ENCODE peak calls at places on chromosome 7, in five cellular contexts. One of them, this sample, is unnamed.

GRCh38 chr7:111312966-111313365 is 222.0 kb downstream of the LRRN3 start:
- DNase-seq in fibroblast of pulmonary artery: peak
- DNase-seq in upper lobe of right lung: no peak
- DNase-seq in nephron progenitor cell: no peak
- DNase-seq in colonic mucosa: no peak
- DNase-seq in this sample: peak

GRCh38 chr7:84060760-84061261 is 133.8 kb downstream of the SEMA3A start:
- DNase-seq in fibroblast of pulmonary artery: peak
- DNase-seq in upper lobe of right lung: no peak
- DNase-seq in nephron progenitor cell: no peak
- DNase-seq in colonic mucosa: no peak
- DNase-seq in this sample: peak

GRCh38 chr7:347644-348479 is 57.9 kb downstream of the FOXL3 start:
- DNase-seq in fibroblast of pulmonary artery: no peak
- DNase-seq in upper lobe of right lung: no peak
- DNase-seq in nephron progenitor cell: no peak
- DNase-seq in colonic mucosa: no peak
- DNase-seq in this sample: no peak

GRCh38 chr7:85186521-85187241 is at the start of gene SEMA3D:
- DNase-seq in fibroblast of pulmonary artery: peak
- DNase-seq in upper lobe of right lung: peak
- DNase-seq in nephron progenitor cell: peak
- DNase-seq in colonic mucosa: peak
- DNase-seq in this sample: peak

GRCh38 chr7:116665447-116665996 is 6.5 kb upstream of the MET start:
- DNase-seq in fibroblast of pulmonary artery: no peak
- DNase-seq in upper lobe of right lung: no peak
- DNase-seq in nephron progenitor cell: no peak
- DNase-seq in colonic mucosa: no peak
- DNase-seq in this sample: no peak

GRCh38 chr7:25894002-25894901 is 257.7 kb upstream of the NFE2L3 start:
- DNase-seq in fibroblast of pulmonary artery: no peak
- DNase-seq in upper lobe of right lung: no peak
- DNase-seq in nephron progenitor cell: no peak
- DNase-seq in colonic mucosa: peak
- DNase-seq in this sample: peak

GRCh38 chr7:17915796-17916195 is 24.5 kb downstream of the SNX13 start:
- DNase-seq in fibroblast of pulmonary artery: no peak
- DNase-seq in upper lobe of right lung: no peak
- DNase-seq in nephron progenitor cell: no peak
- DNase-seq in colonic mucosa: no peak
- DNase-seq in this sample: no peak

GRCh38 chr7:4037877-4038276 is 644.2 kb upstream of the FOXK1 start:
- DNase-seq in fibroblast of pulmonary artery: no peak
- DNase-seq in upper lobe of right lung: no peak
- DNase-seq in nephron progenitor cell: no peak
- DNase-seq in colonic mucosa: no peak
- DNase-seq in this sample: no peak

GRCh38 chr7:486216-486743 is 33.4 kb downstream of the PDGFA start:
- DNase-seq in fibroblast of pulmonary artery: no peak
- DNase-seq in upper lobe of right lung: peak
- DNase-seq in nephron progenitor cell: no peak
- DNase-seq in colonic mucosa: no peak
- DNase-seq in this sample: peak

GRCh38 chr7:33554046-33554445 is 351.3 kb upstream of the BMPER start:
- DNase-seq in fibroblast of pulmonary artery: peak
- DNase-seq in upper lobe of right lung: no peak
- DNase-seq in nephron progenitor cell: no peak
- DNase-seq in colonic mucosa: no peak
- DNase-seq in this sample: no peak

GRCh38 chr7:2476776-2477446 is 713 bp upstream of the GRIFIN start:
- DNase-seq in fibroblast of pulmonary artery: no peak
- DNase-seq in upper lobe of right lung: peak
- DNase-seq in nephron progenitor cell: no peak
- DNase-seq in colonic mucosa: no peak
- DNase-seq in this sample: no peak

GRCh38 chr7:50953820-50954219 is 171.1 kb upstream of the GRB10 start:
- DNase-seq in fibroblast of pulmonary artery: peak
- DNase-seq in upper lobe of right lung: no peak
- DNase-seq in nephron progenitor cell: no peak
- DNase-seq in colonic mucosa: no peak
- DNase-seq in this sample: peak

GRCh38 chr7:505171-505570 is 14.5 kb downstream of the PDGFA start:
- DNase-seq in fibroblast of pulmonary artery: no peak
- DNase-seq in upper lobe of right lung: peak
- DNase-seq in nephron progenitor cell: no peak
- DNase-seq in colonic mucosa: no peak
- DNase-seq in this sample: no peak

GRCh38 chr7:140646931-140647647 is 6.5 kb upstream of the DENND2A start:
- DNase-seq in fibroblast of pulmonary artery: peak
- DNase-seq in upper lobe of right lung: peak
- DNase-seq in nephron progenitor cell: peak
- DNase-seq in colonic mucosa: peak
- DNase-seq in this sample: no peak

GRCh38 chr7:128271471-128272454 is 30.7 kb downstream of the LEP start:
- DNase-seq in fibroblast of pulmonary artery: no peak
- DNase-seq in upper lobe of right lung: peak
- DNase-seq in nephron progenitor cell: no peak
- DNase-seq in colonic mucosa: no peak
- DNase-seq in this sample: no peak

GRCh38 chr7:101677421-101678137 is 48.5 kb upstream of the MYL10 start:
- DNase-seq in fibroblast of pulmonary artery: no peak
- DNase-seq in upper lobe of right lung: no peak
- DNase-seq in nephron progenitor cell: no peak
- DNase-seq in colonic mucosa: no peak
- DNase-seq in this sample: peak

GRCh38 chr7:151914051-151914450 is 37.1 kb upstream of the PRKAG2 start:
- DNase-seq in fibroblast of pulmonary artery: no peak
- DNase-seq in upper lobe of right lung: no peak
- DNase-seq in nephron progenitor cell: no peak
- DNase-seq in colonic mucosa: no peak
- DNase-seq in this sample: no peak
- TF ChIP-seq CTCF in fibroblast of pulmonary artery: no peak
- TF ChIP-seq CTCF in upper lobe of right lung: no peak
- TF ChIP-seq CTCF in nephron progenitor cell: no peak
- TF ChIP-seq CTCF in colonic mucosa: no peak
- TF ChIP-seq CTCF in this sample: no peak

GRCh38 chr7:104106106-104106505 is 101.7 kb downstream of the ORC5 start:
- DNase-seq in fibroblast of pulmonary artery: peak
- DNase-seq in upper lobe of right lung: no peak
- DNase-seq in nephron progenitor cell: no peak
- DNase-seq in colonic mucosa: no peak
- DNase-seq in this sample: peak
- TF ChIP-seq CTCF in fibroblast of pulmonary artery: peak
- TF ChIP-seq CTCF in upper lobe of right lung: no peak
- TF ChIP-seq CTCF in nephron progenitor cell: no peak
- TF ChIP-seq CTCF in colonic mucosa: no peak
- TF ChIP-seq CTCF in this sample: no peak

DNA sequence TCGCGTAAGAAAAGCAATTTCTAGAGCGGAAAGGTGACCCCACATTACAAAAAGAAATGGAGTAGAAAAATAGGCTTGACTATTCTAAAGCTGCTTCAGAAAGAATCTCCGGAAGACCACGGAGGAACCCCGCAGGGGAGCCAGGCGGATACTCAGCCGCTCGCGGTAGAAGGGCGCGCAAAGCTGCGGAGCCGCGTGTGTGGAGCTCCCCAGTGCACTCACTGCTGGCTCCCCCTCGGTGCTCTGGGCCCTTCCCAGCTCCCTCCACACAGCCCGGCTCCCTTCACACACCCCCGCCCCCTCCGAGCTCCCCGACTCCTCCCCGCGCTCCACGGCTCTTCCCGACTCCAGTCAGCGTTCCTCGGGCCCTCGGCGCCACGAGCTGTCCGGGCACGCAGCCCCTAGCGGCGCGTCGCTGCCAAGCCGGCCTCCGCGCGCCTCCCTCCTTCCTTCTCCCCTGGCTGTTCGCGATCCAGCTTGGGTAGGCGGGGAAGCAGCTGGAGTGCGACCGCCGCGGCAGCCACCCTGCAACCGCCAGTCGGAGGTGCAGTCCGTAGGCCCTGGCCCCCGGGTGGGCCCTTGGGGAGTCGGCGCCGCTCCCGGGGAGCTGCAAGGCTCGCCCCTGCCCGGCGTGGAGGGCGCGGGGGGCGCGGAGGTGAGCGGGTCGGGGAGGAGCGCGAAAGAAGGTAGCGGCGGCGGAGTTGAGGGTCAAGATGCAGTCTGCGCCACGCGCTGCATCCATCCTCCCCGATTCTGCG is at the start of gene STEAP2:
- DNase-seq in fibroblast of pulmonary artery: peak
- DNase-seq in upper lobe of right lung: peak
- DNase-seq in nephron progenitor cell: peak
- DNase-seq in colonic mucosa: peak
- DNase-seq in this sample: peak
- TF ChIP-seq CTCF in fibroblast of pulmonary artery: peak
- TF ChIP-seq CTCF in upper lobe of right lung: peak
- TF ChIP-seq CTCF in nephron progenitor cell: peak
- TF ChIP-seq CTCF in colonic mucosa: peak
- TF ChIP-seq CTCF in this sample: peak

GRCh38 chr7:44104880-44105771 is 981 bp downstream of the AEBP1 start:
- DNase-seq in fibroblast of pulmonary artery: peak
- DNase-seq in upper lobe of right lung: no peak
- DNase-seq in nephron progenitor cell: peak
- DNase-seq in colonic mucosa: no peak
- DNase-seq in this sample: peak
- TF ChIP-seq CTCF in fibroblast of pulmonary artery: no peak
- TF ChIP-seq CTCF in upper lobe of right lung: no peak
- TF ChIP-seq CTCF in nephron progenitor cell: no peak
- TF ChIP-seq CTCF in colonic mucosa: no peak
- TF ChIP-seq CTCF in this sample: no peak

DNA sequence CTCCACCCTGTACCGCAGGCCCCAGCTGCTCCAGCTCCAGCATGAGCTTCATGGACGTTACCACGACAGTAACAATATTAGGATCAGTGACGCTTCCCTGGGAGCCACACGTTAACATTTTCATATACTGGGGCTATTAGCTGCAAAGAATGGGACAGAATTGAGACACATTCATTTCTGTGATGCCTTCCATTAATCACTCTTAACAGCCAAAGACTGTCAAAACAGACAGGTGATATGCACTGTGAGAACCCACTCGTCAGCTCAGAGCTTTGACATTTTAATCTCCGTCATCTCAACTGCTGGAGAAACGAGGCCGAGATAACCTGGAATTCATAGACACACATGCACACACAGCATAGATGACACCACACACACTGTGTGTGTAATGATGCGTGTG is 408.4 kb upstream of the SHH start:
- DNase-seq in fibroblast of pulmonary artery: no peak
- DNase-seq in upper lobe of right lung: no peak
- DNase-seq in nephron progenitor cell: no peak
- DNase-seq in colonic mucosa: no peak
- DNase-seq in this sample: no peak
- TF ChIP-seq CTCF in fibroblast of pulmonary artery: no peak
- TF ChIP-seq CTCF in upper lobe of right lung: no peak
- TF ChIP-seq CTCF in nephron progenitor cell: no peak
- TF ChIP-seq CTCF in colonic mucosa: no peak
- TF ChIP-seq CTCF in this sample: no peak

DNA sequence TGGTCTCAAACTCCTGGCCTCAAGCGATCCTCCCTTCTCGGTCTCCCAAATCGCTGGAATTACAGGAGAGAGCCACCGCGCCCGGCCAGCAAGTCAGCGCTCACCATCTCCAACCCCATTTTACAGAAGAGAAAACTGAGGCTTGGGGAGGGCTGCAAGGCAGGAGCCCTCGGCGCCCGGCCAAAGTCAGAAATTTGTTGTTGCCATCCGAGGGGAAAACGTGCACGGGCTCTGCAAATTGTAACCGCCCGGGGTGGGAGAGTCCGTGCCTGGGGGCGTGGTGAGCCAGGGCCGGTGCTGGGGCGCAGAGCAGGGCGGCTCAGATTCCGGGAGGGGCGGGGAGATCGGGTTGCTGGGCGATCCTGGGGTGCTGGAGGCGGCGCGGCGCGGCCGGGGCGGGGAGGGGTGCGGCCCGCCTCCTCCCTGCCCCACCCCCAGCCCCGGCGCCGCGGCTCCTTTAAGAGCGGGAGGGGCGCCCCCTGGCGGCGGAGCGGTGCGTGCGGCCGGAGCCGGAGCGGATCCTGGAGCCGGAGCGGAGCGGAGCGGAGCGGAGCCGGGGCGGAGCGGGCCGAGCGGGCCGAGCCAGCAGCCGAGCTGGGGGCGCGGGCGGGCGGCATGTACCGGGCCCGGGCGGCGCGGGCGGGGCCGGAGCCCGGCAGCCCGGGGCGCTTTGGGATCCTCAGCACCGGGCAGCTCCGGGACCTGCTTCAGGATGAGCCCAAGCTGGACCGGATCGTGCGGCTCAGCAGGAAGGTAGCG is at the start of gene VPS37D:
- DNase-seq in fibroblast of pulmonary artery: peak
- DNase-seq in upper lobe of right lung: peak
- DNase-seq in nephron progenitor cell: peak
- DNase-seq in colonic mucosa: peak
- DNase-seq in this sample: peak
- TF ChIP-seq CTCF in fibroblast of pulmonary artery: peak
- TF ChIP-seq CTCF in upper lobe of right lung: peak
- TF ChIP-seq CTCF in nephron progenitor cell: peak
- TF ChIP-seq CTCF in colonic mucosa: peak
- TF ChIP-seq CTCF in this sample: peak

GRCh38 chr7:6011541-6011940 is 2.5 kb downstream of the AIMP2 start:
- DNase-seq in fibroblast of pulmonary artery: no peak
- DNase-seq in upper lobe of right lung: no peak
- DNase-seq in nephron progenitor cell: no peak
- DNase-seq in colonic mucosa: no peak
- DNase-seq in this sample: no peak

GRCh38 chr7:6012355-6013104 is 3.5 kb downstream of the AIMP2 start:
- DNase-seq in fibroblast of pulmonary artery: no peak
- DNase-seq in upper lobe of right lung: peak
- DNase-seq in nephron progenitor cell: no peak
- DNase-seq in colonic mucosa: peak
- DNase-seq in this sample: no peak

GRCh38 chr7:6008668-6009611 is at the start of the genes AIMP2 and PMS2:
- DNase-seq in fibroblast of pulmonary artery: peak
- DNase-seq in upper lobe of right lung: peak
- DNase-seq in nephron progenitor cell: peak
- DNase-seq in colonic mucosa: peak
- DNase-seq in this sample: peak
- TF ChIP-seq CTCF in fibroblast of pulmonary artery: no peak
- TF ChIP-seq CTCF in upper lobe of right lung: no peak
- TF ChIP-seq CTCF in nephron progenitor cell: no peak
- TF ChIP-seq CTCF in colonic mucosa: no peak
- TF ChIP-seq CTCF in this sample: no peak

DNA sequence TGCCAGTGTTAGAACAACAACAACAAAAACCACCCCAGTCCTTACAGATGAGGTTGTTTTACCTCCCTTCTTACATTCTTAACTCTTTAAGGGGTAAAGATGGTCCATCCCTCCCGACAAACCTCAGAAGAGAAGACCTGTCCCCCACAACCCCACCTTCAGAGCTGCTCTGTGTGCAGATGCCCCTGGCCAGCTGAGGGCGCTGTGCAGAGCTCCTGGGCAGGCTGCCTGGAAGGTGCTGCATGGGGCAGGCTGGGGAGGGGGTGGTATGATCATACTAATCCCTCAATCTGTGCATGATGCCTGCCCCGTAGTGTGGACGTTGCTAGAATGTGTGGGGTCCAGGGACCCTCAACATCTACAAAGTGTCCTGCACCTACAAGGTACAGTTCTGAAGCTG is 387.1 kb downstream of the INHBA start:
- DNase-seq in fibroblast of pulmonary artery: no peak
- DNase-seq in upper lobe of right lung: no peak
- DNase-seq in nephron progenitor cell: no peak
- DNase-seq in colonic mucosa: no peak
- DNase-seq in this sample: no peak
- TF ChIP-seq CTCF in fibroblast of pulmonary artery: peak
- TF ChIP-seq CTCF in upper lobe of right lung: peak
- TF ChIP-seq CTCF in nephron progenitor cell: no peak
- TF ChIP-seq CTCF in colonic mucosa: no peak
- TF ChIP-seq CTCF in this sample: peak